ENCODE peak calls at places on chromosomes 13 and 19, in four cellular contexts. One of them, this sample, is unnamed.
A peak's percentile ranks its signal among the peaks of the same experiment; 100 is the strongest.

GRCh38 chr19:279231-279630 is 12.0 kb downstream of the PLPP2 start:
- DNase-seq in K562: no peak
- DNase-seq in Panc1: no peak
- DNase-seq in HepG2: no peak
- DNase-seq in this sample: no peak

GRCh38 chr19:51078104-51078503 is 4.6 kb downstream of the KLK14 start:
- DNase-seq in K562: no peak
- DNase-seq in Panc1: no peak
- DNase-seq in HepG2: no peak
- DNase-seq in this sample: no peak

GRCh38 chr19:15154002-15154612 is 46.7 kb downstream of the NOTCH3 start:
- DNase-seq in K562: peak; percentile 66
- DNase-seq in Panc1: no peak
- DNase-seq in HepG2: peak; percentile 49
- DNase-seq in this sample: peak; percentile 37

GRCh38 chr19:19420570-19421301 is 15.3 kb downstream of the GATAD2A start:
- DNase-seq in K562: no peak
- DNase-seq in Panc1: no peak
- DNase-seq in HepG2: no peak
- DNase-seq in this sample: no peak

GRCh38 chr13:29892149-29892548 is 41.7 kb upstream of the UBL3 start:
- DNase-seq in K562: no peak
- DNase-seq in Panc1: no peak
- DNase-seq in HepG2: no peak
- DNase-seq in this sample: no peak

GRCh38 chr13:104831823-104832222 is 1703.6 kb downstream of the EFNB2 start:
- DNase-seq in K562: no peak
- DNase-seq in Panc1: no peak
- DNase-seq in HepG2: no peak
- DNase-seq in this sample: no peak

GRCh38 chr19:44499559-44499958 is 763 bp downstream of the ZNF180 start:
- DNase-seq in K562: no peak
- DNase-seq in Panc1: no peak
- DNase-seq in HepG2: no peak
- DNase-seq in this sample: no peak

GRCh38 chr19:2095338-2095938 is 688 bp downstream of the MOB3A start:
- DNase-seq in K562: no peak
- DNase-seq in Panc1: no peak
- DNase-seq in HepG2: no peak
- DNase-seq in this sample: no peak

GRCh38 chr13:44578064-44578394 is 1.9 kb upstream of the TSC22D1 start:
- DNase-seq in K562: no peak
- DNase-seq in Panc1: no peak
- DNase-seq in HepG2: no peak
- DNase-seq in this sample: no peak

GRCh38 chr19:1942078-1942933 is 1.3 kb downstream of the CSNK1G2 start:
- DNase-seq in K562: peak; percentile 83
- DNase-seq in Panc1: no peak
- DNase-seq in HepG2: peak; percentile 73
- DNase-seq in this sample: no peak

GRCh38 chr19:58033741-58034475 is at the start of gene ZSCAN1:
- DNase-seq in K562: no peak
- DNase-seq in Panc1: no peak
- DNase-seq in HepG2: no peak
- DNase-seq in this sample: no peak

GRCh38 chr19:35288331-35288730 is 3.6 kb upstream of the MAG start:
- DNase-seq in K562: no peak
- DNase-seq in Panc1: no peak
- DNase-seq in HepG2: no peak
- DNase-seq in this sample: no peak

GRCh38 chr13:110323172-110323851 is 16.2 kb downstream of the COL4A2 start:
- DNase-seq in K562: no peak
- DNase-seq in Panc1: no peak
- DNase-seq in HepG2: no peak
- DNase-seq in this sample: no peak

GRCh38 chr13:92317066-92317465 is 909.5 kb upstream of the GPC6 start:
- DNase-seq in K562: no peak
- DNase-seq in Panc1: no peak
- DNase-seq in HepG2: no peak
- DNase-seq in this sample: no peak

GRCh38 chr19:12773571-12773970 is 1.8 kb downstream of the HOOK2 start:
- DNase-seq in K562: no peak
- DNase-seq in Panc1: no peak
- DNase-seq in HepG2: no peak
- DNase-seq in this sample: no peak

GRCh38 chr13:102550507-102550906 is 46.3 kb upstream of the TPP2 start:
- DNase-seq in K562: no peak
- DNase-seq in Panc1: no peak
- DNase-seq in HepG2: no peak
- DNase-seq in this sample: no peak

GRCh38 chr19:19550454-19550842 is 12.4 kb downstream of the CILP2 start:
- DNase-seq in K562: no peak
- DNase-seq in Panc1: no peak
- DNase-seq in HepG2: no peak
- DNase-seq in this sample: no peak

GRCh38 chr13:52845766-52846566 is 2.5 kb downstream of the PCDH8 start:
- DNase-seq in K562: no peak
- DNase-seq in Panc1: no peak
- DNase-seq in HepG2: no peak
- DNase-seq in this sample: no peak

GRCh38 chr13:98761126-98761978 is 8.9 kb upstream of the SLC15A1 start:
- DNase-seq in K562: no peak
- DNase-seq in Panc1: no peak
- DNase-seq in HepG2: peak; percentile 34
- DNase-seq in this sample: no peak

GRCh38 chr19:55528030-55528801 is 8.7 kb downstream of the SBK2 start:
- DNase-seq in K562: no peak
- DNase-seq in Panc1: no peak
- DNase-seq in HepG2: peak; percentile 30
- DNase-seq in this sample: no peak

GRCh38 chr19:35845215-35846037 is 6.9 kb downstream of the NPHS1 start:
- DNase-seq in K562: peak; percentile 87
- DNase-seq in Panc1: no peak
- DNase-seq in HepG2: peak; percentile 37
- DNase-seq in this sample: peak; percentile 22

GRCh38 chr19:53546766-53547541 is 9.0 kb downstream of the ZNF331 start:
- DNase-seq in K562: no peak
- DNase-seq in Panc1: no peak
- DNase-seq in HepG2: no peak
- DNase-seq in this sample: no peak

GRCh38 chr19:39830406-39830805 is 3.6 kb downstream of the DYRK1B start:
- DNase-seq in K562: no peak
- DNase-seq in Panc1: no peak
- DNase-seq in HepG2: no peak
- DNase-seq in this sample: no peak

GRCh38 chr19:4029247-4029614 is 21.7 kb downstream of the PIAS4 start:
- DNase-seq in K562: no peak
- DNase-seq in Panc1: no peak
- DNase-seq in HepG2: no peak
- DNase-seq in this sample: no peak

GRCh38 chr13:27619711-27620376 is 485 bp downstream of the LNX2 start:
- DNase-seq in K562: peak; percentile 22
- DNase-seq in Panc1: no peak
- DNase-seq in HepG2: peak; percentile 7
- DNase-seq in this sample: no peak

GRCh38 chr13:37406031-37406430 is 192.5 kb downstream of the POSTN start:
- DNase-seq in K562: no peak
- DNase-seq in Panc1: no peak
- DNase-seq in HepG2: no peak
- DNase-seq in this sample: no peak

GRCh38 chr13:75896271-75896670 is 260.1 kb downstream of the LMO7 start:
- DNase-seq in K562: no peak
- DNase-seq in Panc1: no peak
- DNase-seq in HepG2: no peak
- DNase-seq in this sample: no peak

DNA sequence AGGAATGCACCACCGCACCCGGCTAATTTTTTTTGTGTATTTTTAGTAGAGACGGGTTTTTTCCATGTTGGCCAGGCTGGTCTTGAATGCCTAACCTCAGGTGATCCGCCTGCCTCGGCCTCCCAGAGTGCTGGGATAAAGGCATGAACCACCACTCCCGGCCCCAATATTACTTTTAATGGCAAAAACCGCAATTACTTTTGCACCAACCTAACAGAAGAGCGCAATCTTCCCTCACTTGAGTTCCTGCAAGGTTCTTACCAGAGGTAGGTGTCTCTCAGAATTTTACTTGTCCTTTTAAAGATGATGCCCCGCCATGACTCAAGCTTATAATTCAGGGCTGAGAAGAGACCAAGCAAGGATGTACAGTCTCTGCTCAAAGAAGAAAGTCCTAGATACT is 1774.1 kb upstream of the PCDH20 start:
- DNase-seq in K562: no peak
- DNase-seq in Panc1: no peak
- DNase-seq in HepG2: no peak
- DNase-seq in this sample: no peak
- TF ChIP-seq TCF7L2 in K562: no peak
- TF ChIP-seq TCF7L2 in Panc1: no peak
- TF ChIP-seq TCF7L2 in HepG2: no peak
- TF ChIP-seq TCF7L2 in this sample: no peak

GRCh38 chr13:107568181-107568580 is 647.2 kb downstream of the LIG4 start:
- DNase-seq in K562: no peak
- DNase-seq in Panc1: no peak
- DNase-seq in HepG2: no peak
- DNase-seq in this sample: no peak

GRCh38 chr13:107562222-107562621 is 653.1 kb downstream of the LIG4 start:
- DNase-seq in K562: no peak
- DNase-seq in Panc1: no peak
- DNase-seq in HepG2: no peak
- DNase-seq in this sample: no peak

DNA sequence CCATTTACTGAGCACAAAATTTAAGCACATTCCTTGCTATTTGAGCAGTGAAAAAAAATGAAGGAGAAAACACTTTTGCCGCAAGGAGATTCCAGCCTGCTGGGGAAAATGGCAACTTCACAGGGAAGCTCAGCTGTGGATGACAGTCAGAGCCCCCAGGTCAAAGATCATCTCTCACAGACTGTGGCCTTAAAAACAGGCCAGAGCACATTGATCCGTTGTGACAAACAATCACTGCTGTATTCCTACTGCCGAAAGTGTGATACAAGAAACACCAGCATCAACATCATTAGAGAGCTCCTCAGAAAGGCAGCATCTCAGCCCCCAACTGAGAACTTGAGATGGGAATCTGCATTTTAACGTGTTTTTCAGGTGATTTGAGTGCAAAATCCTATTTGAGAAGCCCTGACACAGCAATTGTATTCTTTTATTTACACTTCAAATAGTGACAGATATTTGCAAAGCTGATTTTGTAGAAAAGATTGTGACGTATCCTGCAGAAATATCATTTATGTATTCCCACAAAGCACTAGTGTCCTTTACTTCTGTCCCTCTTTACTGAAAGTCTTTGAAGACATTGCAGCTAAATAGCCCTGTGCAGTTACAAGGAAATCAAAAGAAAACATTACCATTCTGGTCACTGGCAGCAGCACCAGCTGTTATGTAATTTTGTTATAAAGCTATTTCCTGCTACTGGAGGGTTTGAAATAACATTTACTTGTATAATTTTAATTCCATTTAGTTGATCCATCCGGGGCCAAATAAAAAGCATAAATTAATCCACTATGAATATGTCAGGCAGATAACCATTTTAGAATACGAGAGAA is 652.0 kb downstream of the LIG4 start:
- DNase-seq in K562: no peak
- DNase-seq in Panc1: no peak
- DNase-seq in HepG2: peak; percentile 0
- DNase-seq in this sample: no peak
- TF ChIP-seq TCF7L2 in K562: no peak
- TF ChIP-seq TCF7L2 in Panc1: no peak
- TF ChIP-seq TCF7L2 in HepG2: no peak
- TF ChIP-seq TCF7L2 in this sample: no peak

GRCh38 chr13:101529419-101529818 is 76.9 kb downstream of the ITGBL1 start:
- DNase-seq in K562: no peak
- DNase-seq in Panc1: peak; percentile 59
- DNase-seq in HepG2: no peak
- DNase-seq in this sample: no peak
- TF ChIP-seq TCF7L2 in K562: no peak
- TF ChIP-seq TCF7L2 in Panc1: no peak
- TF ChIP-seq TCF7L2 in HepG2: no peak
- TF ChIP-seq TCF7L2 in this sample: no peak

DNA sequence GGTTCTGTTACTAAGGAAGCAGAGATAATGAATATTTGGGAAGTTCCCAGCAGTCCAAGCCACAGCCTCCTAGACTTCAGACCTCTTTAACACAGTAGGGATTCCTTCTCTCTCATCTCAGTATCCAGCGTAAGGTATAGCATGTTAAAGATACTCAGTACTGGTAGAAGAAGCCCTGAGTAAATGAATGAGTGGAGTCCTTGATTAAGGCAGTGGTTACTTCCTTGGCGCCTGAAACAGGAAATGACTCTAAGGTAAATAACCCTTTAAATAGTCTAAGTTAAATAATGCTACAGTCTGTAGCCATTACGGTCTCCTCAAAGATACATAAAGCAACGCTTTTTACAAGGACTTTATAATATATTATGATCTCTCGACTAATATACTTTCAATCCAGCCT is 650.8 kb upstream of the MIR17HG start:
- DNase-seq in K562: no peak
- DNase-seq in Panc1: no peak
- DNase-seq in HepG2: no peak
- DNase-seq in this sample: no peak
- TF ChIP-seq TCF7L2 in K562: no peak
- TF ChIP-seq TCF7L2 in Panc1: no peak
- TF ChIP-seq TCF7L2 in HepG2: no peak
- TF ChIP-seq TCF7L2 in this sample: no peak

DNA sequence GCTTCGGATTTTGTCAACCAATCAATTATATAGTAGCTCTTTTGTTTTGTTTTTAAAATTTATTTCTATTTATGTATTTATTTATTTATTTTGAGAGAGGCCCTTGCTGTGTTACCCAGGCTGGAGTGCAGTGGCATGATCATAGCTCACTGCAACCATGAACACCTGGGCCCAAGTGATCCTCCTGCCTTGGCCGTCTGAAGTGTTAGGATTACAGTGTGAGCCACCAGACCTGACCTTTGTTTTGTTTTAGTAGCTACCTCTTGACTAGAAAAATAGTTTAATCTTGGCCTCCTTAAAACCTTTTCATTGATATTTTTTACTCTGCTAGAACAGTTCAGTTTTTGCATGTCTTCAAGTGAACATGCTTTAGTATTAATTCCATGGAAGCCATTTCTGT is 15.1 kb downstream of the GARRE1 start:
- DNase-seq in K562: no peak
- DNase-seq in Panc1: no peak
- DNase-seq in HepG2: no peak
- DNase-seq in this sample: no peak
- TF ChIP-seq TCF7L2 in K562: no peak
- TF ChIP-seq TCF7L2 in Panc1: no peak
- TF ChIP-seq TCF7L2 in HepG2: no peak
- TF ChIP-seq TCF7L2 in this sample: no peak

GRCh38 chr19:41330946-41331678 is 21.1 kb downstream of the CCDC97 start:
- DNase-seq in K562: no peak
- DNase-seq in Panc1: no peak
- DNase-seq in HepG2: no peak
- DNase-seq in this sample: no peak
- TF ChIP-seq TCF7L2 in K562: no peak
- TF ChIP-seq TCF7L2 in Panc1: no peak
- TF ChIP-seq TCF7L2 in HepG2: no peak
- TF ChIP-seq TCF7L2 in this sample: no peak

This sample was measured in HCT116.